ENCODE peak calls at places on chromosomes 5 and 9, in four cellular contexts. I is OCI-LY7, M is upper lobe of left lung, W is fibroblast of mammary gland. O is an unnamed sample.

GRCh38 chr9:135851748-135852147 is 55.6 kb downstream of the CAMSAP1 start:
- DNase-seq in M (peak), I (no peak), W (no peak), O (no peak)

GRCh38 chr5:56233230-56233629 is at the start of gene ANKRD55:
- DNase-seq in I (no peak), M (no peak), W (no peak), O (peak)

GRCh38 chr9:96020300-96020821 is 144.9 kb downstream of the ERCC6L2 start:
- DNase-seq in M (no peak), I (no peak), W (no peak), O (no peak)

GRCh38 chr5:105952875-105953274 is 1717.9 kb downstream of the EFNA5 start:
- DNase-seq in I (no peak), M (no peak), W (peak), O (peak)

GRCh38 chr9:18438300-18438925 is 35.5 kb upstream of the ADAMTSL1 start:
- DNase-seq in M (peak), I (no peak), W (peak), O (peak)

GRCh38 chr9:127524373-127524772 is 73.1 kb downstream of the LRSAM1 start:
- DNase-seq in M (no peak), W (no peak), I (no peak), O (no peak)

GRCh38 chr5:135308752-135309151 is 90.3 kb downstream of the MACROH2A1 start:
- DNase-seq in M (no peak), W (peak), I (no peak), O (peak)

GRCh38 chr5:133404724-133405123 is 207.6 kb downstream of the FSTL4 start:
- DNase-seq in I (no peak), W (peak), M (no peak), O (no peak)

GRCh38 chr5:136113606-136114005 is 19.0 kb upstream of the SMAD5 start:
- DNase-seq in M (no peak), W (no peak), I (no peak), O (no peak)

GRCh38 chr9:13131396-13131795 is 148.1 kb downstream of the MPDZ start:
- DNase-seq in M (no peak), W (no peak), I (no peak), O (no peak)

GRCh38 chr9:111886983-111887718 is 9.5 kb upstream of the UGCG start:
- DNase-seq in I (peak), W (no peak), M (no peak), O (no peak)

GRCh38 chr9:23829580-23830458 is 3.8 kb upstream of the ELAVL2 start:
- DNase-seq in M (no peak), W (peak), I (no peak), O (peak)
- H3K4me3 ChIP-seq in M (no peak), W (no peak), I (no peak), O (no peak)

GRCh38 chr5:158700997-158701391 is 398.7 kb downstream of the EBF1 start:
- DNase-seq in M (no peak), I (no peak), W (no peak), O (no peak)
- H3K4me3 ChIP-seq in M (no peak), I (no peak), W (no peak), O (no peak)

GRCh38 chr5:176859916-176860315 is 39.2 kb downstream of the HK3 start:
- DNase-seq in W (no peak), M (peak), I (no peak), O (no peak)
- H3K4me3 ChIP-seq in W (no peak), M (no peak), I (no peak), O (no peak)

GRCh38 chr5:175658299-175659145 is 651 bp downstream of the HRH2 start:
- DNase-seq in M (peak), I (no peak), W (no peak), O (no peak)
- H3K4me3 ChIP-seq in M (peak), I (no peak), W (no peak), O (no peak)

GRCh38 chr5:93620487-93621339 is 37.7 kb downstream of the NR2F1 start:
- DNase-seq in M (peak), W (peak), I (peak), O (peak)
- H3K4me3 ChIP-seq in M (peak), W (peak), I (peak), O (peak)

DNA sequence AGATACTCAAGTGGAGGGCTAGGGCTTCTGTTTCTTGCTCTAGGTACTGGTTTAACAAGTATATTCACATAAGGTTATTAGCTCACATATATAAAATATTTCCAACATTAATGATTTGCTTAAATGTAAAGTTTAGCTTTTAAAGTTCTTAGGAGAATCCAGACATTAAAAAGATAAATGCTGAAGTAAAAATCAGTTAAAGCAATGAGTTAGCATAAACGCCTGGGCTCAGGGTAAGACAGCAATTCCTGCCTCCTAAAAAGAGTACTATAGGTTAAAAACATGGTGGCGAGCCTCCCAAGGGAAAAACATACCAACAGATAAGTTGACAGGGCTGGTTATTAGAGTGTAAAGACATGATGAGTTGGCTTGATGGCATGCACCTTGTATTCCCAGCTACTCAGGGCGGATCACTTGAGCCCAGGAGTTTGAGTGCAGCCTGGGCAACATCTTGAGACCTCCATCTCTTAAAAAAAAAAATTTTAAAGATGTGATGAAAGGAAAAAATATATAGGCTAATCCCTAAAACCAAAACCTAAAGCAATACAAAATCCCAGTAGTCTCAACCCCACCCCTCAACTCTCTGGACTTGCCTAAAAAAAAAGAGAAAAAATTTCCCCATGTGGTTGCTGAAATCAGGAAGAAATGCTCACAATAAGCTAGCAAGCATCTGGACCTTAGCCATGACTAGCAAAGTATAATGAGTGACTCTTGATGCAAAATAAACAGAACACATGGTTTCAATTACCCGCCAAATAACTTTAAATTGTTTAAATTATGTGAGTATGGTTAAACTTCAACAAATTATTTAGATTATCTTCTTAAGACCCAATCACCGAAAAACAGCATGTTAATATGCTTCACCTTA is 3.6 kb downstream of the GOLPH3 start:
- DNase-seq in I (no peak), M (no peak), W (peak), O (peak)
- H3K4me3 ChIP-seq in I (no peak), M (no peak), W (no peak), O (peak)

GRCh38 chr9:37422289-37423104 is at the start of gene GRHPR:
- DNase-seq in W (peak), I (peak), M (peak), O (peak)

GRCh38 chr9:37423508-37423907 is 1.0 kb downstream of the GRHPR start:
- DNase-seq in W (no peak), M (no peak), I (no peak), O (no peak)

GRCh38 chr9:37425298-37425752 is 2.8 kb downstream of the GRHPR start:
- DNase-seq in W (peak), M (no peak), I (no peak), O (peak)

GRCh38 chr9:37424686-37425297 is 2.3 kb downstream of the GRHPR start:
- DNase-seq in M (peak), I (no peak), W (no peak), O (no peak)

GRCh38 chr9:37424204-37424685 is 1.7 kb downstream of the GRHPR start:
- DNase-seq in I (no peak), W (no peak), M (peak), O (no peak)
- H3K4me3 ChIP-seq in I (peak), W (no peak), M (no peak), O (no peak)